ENCODE peak calls at places on chromosomes 1 and 21, in five cellular contexts. N, V, S, Q and D are unnamed samples.

GRCh38 chr1:16351449-16351993 is 759 bp downstream of the FBXO42 start:
- DNase-seq in N (peak), V (peak), S (no peak), Q (peak), D (no peak)

GRCh38 chr1:183093821-183094287 is 70.6 kb downstream of the LAMC1 start:
- DNase-seq in N (no peak), V (no peak), S (peak), Q (peak), D (no peak)

GRCh38 chr1:245434285-245434684 is 279.5 kb downstream of the KIF26B start:
- DNase-seq in N (no peak), V (no peak), S (no peak), Q (no peak), D (no peak)

GRCh38 chr1:53254011-53254640 is 15.8 kb upstream of the MAGOH start:
- DNase-seq in N (no peak), V (no peak), S (no peak), Q (no peak), D (no peak)

GRCh38 chr1:234863596-234863995 is 253.6 kb upstream of the IRF2BP2 start:
- DNase-seq in N (no peak), V (no peak), S (no peak), Q (peak), D (no peak)

GRCh38 chr1:44305962-44306422 is 49.1 kb downstream of the ERI3 start:
- DNase-seq in N (no peak), V (no peak), S (no peak), Q (no peak), D (peak)

GRCh38 chr1:227899820-227900449 is 47.8 kb downstream of the WNT9A start:
- DNase-seq in N (no peak), V (no peak), S (peak), Q (no peak), D (peak)

GRCh38 chr1:201503397-201504176 is 3.3 kb downstream of the CSRP1 start:
- DNase-seq in N (no peak), V (peak), S (no peak), Q (peak), D (no peak)

GRCh38 chr21:24112020-24112419 is 1495.3 kb downstream of the MRPL39 start:
- DNase-seq in N (no peak), V (no peak), S (no peak), Q (no peak), D (no peak)

GRCh38 chr1:167750641-167751040 is 28.9 kb downstream of the MPZL1 start:
- DNase-seq in N (no peak), V (no peak), S (no peak), Q (peak), D (no peak)

GRCh38 chr21:17524635-17525034 is 11.8 kb downstream of the CXADR start:
- DNase-seq in N (no peak), V (no peak), S (no peak), Q (no peak), D (no peak)

GRCh38 chr1:71273326-71273725 is 192.5 kb upstream of the ZRANB2 start:
- DNase-seq in N (no peak), V (no peak), S (no peak), Q (no peak), D (no peak)

GRCh38 chr1:198517623-198518022 is 22.9 kb downstream of the ATP6V1G3 start:
- DNase-seq in N (no peak), V (no peak), S (no peak), Q (no peak), D (no peak)

GRCh38 chr21:21003701-21004100 is 5.5 kb downstream of the NCAM2 start:
- DNase-seq in N (no peak), V (peak), S (no peak), Q (peak), D (no peak)

GRCh38 chr1:91913018-91913417 is 27.1 kb upstream of the TGFBR3 start:
- DNase-seq in N (no peak), V (no peak), S (no peak), Q (peak), D (no peak)

GRCh38 chr1:51569284-51570062 is 47.4 kb upstream of the OSBPL9 start:
- DNase-seq in N (peak), V (no peak), S (peak), Q (peak), D (peak)

GRCh38 chr1:118185083-118185899 is at the start of gene SPAG17:
- DNase-seq in N (peak), V (peak), S (peak), Q (peak), D (peak)

GRCh38 chr21:44317871-44318270 is 18.0 kb downstream of the PFKL start:
- DNase-seq in N (no peak), V (no peak), S (no peak), Q (no peak), D (no peak)

GRCh38 chr1:109635862-109636200 is 16.2 kb downstream of the AMPD2 start:
- DNase-seq in N (no peak), V (no peak), S (no peak), Q (no peak), D (no peak)

GRCh38 chr1:100219879-100220278 is 29.8 kb downstream of the DBT start:
- DNase-seq in N (no peak), V (no peak), S (no peak), Q (peak), D (peak)

GRCh38 chr1:5798904-5799303 is 193.3 kb downstream of the NPHP4 start:
- DNase-seq in N (no peak), V (no peak), S (no peak), Q (no peak), D (no peak)

GRCh38 chr1:184974086-184974836 is at the start of gene NIBAN1:
- DNase-seq in N (peak), V (peak), S (peak), Q (peak), D (peak)

GRCh38 chr21:41164981-41165650 is 2.8 kb upstream of the BACE2 start:
- DNase-seq in N (no peak), V (no peak), S (peak), Q (peak), D (no peak)

GRCh38 chr1:231053493-231054162 is 13.6 kb upstream of the FAM89A start:
- DNase-seq in N (no peak), V (no peak), S (no peak), Q (no peak), D (peak)

GRCh38 chr1:79633456-79633855 is 626.9 kb upstream of the ADGRL4 start:
- DNase-seq in N (no peak), V (no peak), S (no peak), Q (peak), D (no peak)

GRCh38 chr1:30743584-30744059 is 14.0 kb downstream of the LAPTM5 start:
- DNase-seq in N (peak), V (no peak), S (no peak), Q (peak), D (peak)

GRCh38 chr21:46112731-46113215 is 14.9 kb downstream of the COL6A2 start:
- DNase-seq in N (no peak), V (no peak), S (peak), Q (no peak), D (peak)

GRCh38 chr21:45152265-45152746 is 77.9 kb downstream of the ADARB1 start:
- DNase-seq in N (peak), V (peak), S (no peak), Q (no peak), D (peak)

GRCh38 chr1:76059461-76059860 is 15.1 kb upstream of the ST6GALNAC3 start:
- DNase-seq in N (no peak), V (peak), S (no peak), Q (no peak), D (no peak)

GRCh38 chr1:184427722-184428121 is 40.9 kb downstream of the C1orf21 start:
- DNase-seq in N (no peak), V (no peak), S (no peak), Q (no peak), D (no peak)

GRCh38 chr1:226202246-226202645 is 15.7 kb upstream of the ACBD3 start:
- DNase-seq in N (no peak), V (no peak), S (no peak), Q (no peak), D (no peak)

GRCh38 chr1:52590275-52590674 is 11.9 kb upstream of the GPX7 start:
- DNase-seq in N (no peak), V (peak), S (no peak), Q (no peak), D (no peak)

GRCh38 chr1:82880506-82880905 is 1079.8 kb downstream of the ADGRL2 start:
- DNase-seq in N (no peak), V (no peak), S (no peak), Q (peak), D (no peak)

DNA sequence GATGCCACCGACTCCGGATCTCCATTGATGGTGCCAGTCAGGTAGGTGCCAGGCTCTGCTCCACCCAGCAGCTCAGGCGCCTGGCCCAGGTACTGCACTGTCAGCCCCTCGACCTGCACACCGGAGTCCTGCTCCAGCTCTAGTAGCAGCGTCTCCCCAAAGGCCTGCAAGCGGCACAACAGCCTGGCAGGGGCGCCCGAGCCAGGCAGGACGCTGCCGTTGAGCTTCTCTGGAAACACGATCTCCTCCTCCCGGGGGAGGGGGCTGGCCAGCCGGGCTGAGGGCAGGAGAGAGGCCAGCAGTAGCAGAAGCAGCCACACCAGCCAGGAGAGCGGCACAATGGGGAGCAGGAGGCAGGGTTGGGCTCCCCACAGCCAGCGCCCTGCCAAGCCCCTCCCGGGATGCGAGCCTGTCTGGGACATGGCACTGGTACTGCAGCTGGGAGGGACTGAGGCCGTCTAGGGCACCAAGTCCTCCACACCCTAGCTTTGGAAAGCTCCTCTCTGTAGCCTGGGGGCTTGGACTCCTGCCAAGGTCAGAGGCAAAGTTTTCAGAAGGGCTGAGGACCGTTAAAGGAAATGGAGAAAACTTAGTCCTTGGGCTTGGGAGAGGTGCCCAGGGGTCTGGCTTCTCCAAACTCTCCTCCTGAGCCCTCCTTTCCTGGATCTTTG is 513 bp downstream of the ADAMTS4 start:
- DNase-seq in N (no peak), V (peak), S (peak), Q (no peak), D (no peak)
- TF ChIP-seq CTCF in N (no peak), V (peak), S (no peak), Q (no peak), D (no peak)

GRCh38 chr1:41020109-41020576 is 1.4 kb downstream of the SLFNL1 start:
- DNase-seq in N (no peak), V (no peak), S (no peak), Q (no peak), D (no peak)

GRCh38 chr1:41022424-41022823 is 899 bp upstream of the SLFNL1 start:
- DNase-seq in N (no peak), V (no peak), S (no peak), Q (no peak), D (no peak)

GRCh38 chr1:41023279-41023990 is 1.9 kb upstream of the SLFNL1 start:
- DNase-seq in N (no peak), V (peak), S (no peak), Q (no peak), D (no peak)

GRCh38 chr1:41020654-41021053 is 871 bp downstream of the SLFNL1 start:
- DNase-seq in N (no peak), V (no peak), S (no peak), Q (no peak), D (no peak)

DNA sequence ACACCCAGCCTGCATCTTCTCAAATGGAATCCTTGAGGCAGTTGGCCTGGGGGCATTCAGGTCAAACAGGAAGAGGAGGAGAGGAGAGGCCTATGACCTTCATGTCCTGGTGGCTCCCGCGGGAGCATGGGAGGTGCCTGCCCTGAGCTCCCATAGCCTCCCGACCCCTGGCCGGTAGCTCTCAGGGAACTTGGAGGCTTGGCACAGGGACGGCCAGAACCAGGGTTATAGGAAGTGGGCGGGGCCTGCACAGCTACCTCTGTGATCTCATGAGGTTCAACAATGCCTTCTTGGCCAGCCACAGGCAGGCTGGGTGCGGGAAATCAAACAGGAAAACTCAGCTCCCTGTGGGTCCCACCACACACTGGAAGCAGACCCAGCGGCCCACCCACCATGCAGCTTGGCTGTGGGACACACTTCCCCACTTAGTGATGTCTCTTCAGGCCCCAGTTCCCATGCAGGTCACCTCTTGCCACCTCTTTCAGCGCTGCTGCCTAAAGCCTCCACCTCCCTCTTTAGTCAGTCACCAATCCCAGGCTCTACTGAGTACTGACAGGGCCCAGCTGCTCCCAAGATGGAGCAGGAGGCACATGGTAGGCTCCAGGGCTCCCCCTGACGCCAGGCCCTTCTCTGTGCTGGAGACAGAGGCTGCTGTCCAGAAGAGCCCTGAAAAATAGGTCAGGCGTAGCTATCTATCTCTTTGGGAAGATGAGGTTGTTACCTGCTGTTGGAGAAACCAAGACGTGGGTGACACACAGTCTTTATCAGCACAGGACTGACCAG is at the start of gene SLFNL1:
- DNase-seq in N (no peak), V (peak), S (no peak), Q (no peak), D (peak)
- TF ChIP-seq CTCF in N (no peak), V (no peak), S (no peak), Q (peak), D (no peak)

GRCh38 chr1:233725423-233725822 is 111.5 kb downstream of the KCNK1 start:
- DNase-seq in N (no peak), V (no peak), S (no peak), Q (no peak), D (no peak)
- TF ChIP-seq CTCF in N (no peak), V (peak), S (no peak), Q (no peak), D (no peak)

DNA sequence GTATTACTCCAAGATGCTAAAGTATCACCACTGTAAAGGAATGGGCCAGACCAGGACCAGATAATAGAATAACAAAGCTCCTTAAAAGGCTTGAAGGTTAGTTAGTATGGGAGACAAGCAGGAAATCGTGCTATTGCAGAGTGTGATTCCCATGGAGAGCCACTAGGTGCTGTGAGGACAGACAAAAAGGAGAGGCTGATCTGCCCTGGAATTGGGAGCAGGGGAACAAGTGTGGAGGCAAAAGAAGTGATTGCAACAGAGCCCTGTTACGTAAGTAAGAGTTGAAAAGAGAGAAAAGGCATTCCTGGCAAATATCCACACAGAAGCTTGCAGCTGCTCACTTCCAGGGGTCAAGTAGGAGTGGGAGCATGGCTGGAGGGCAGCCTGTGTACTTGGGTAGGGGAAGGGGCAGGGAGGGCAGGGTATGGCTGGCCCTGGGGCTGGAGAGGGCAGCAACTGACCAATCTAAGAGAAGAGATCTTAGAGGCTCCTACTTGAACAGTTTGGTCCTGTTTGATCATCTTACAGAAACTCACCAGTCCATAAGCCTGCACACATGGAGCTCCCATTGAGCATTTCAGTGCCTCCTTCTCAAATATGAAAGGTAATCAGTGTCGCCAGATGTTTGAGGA is 207.7 kb upstream of the GJB5 start:
- DNase-seq in N (no peak), V (peak), S (no peak), Q (peak), D (no peak)
- TF ChIP-seq CTCF in N (no peak), V (peak), S (no peak), Q (peak), D (no peak)

GRCh38 chr1:68373173-68373572 is 76.6 kb downstream of the RPE65 start:
- DNase-seq in N (no peak), V (no peak), S (no peak), Q (no peak), D (no peak)

GRCh38 chr1:68376441-68376840 is 73.3 kb downstream of the RPE65 start:
- DNase-seq in N (no peak), V (no peak), S (no peak), Q (no peak), D (no peak)

GRCh38 chr1:68370101-68370915 is 79.4 kb downstream of the RPE65 start:
- DNase-seq in N (no peak), V (no peak), S (no peak), Q (no peak), D (no peak)

GRCh38 chr1:68375919-68376318 is 73.8 kb downstream of the RPE65 start:
- DNase-seq in N (no peak), V (no peak), S (no peak), Q (no peak), D (no peak)

GRCh38 chr1:68372487-68372886 is 77.3 kb downstream of the RPE65 start:
- DNase-seq in N (no peak), V (no peak), S (no peak), Q (no peak), D (no peak)
- TF ChIP-seq CTCF in N (no peak), V (no peak), S (no peak), Q (no peak), D (no peak)